ENCODE peak calls at places on chromosome X, in four cellular contexts. L is spleen, D is hepatocyte, R is astrocyte. V is an unnamed sample.

GRCh38 chrX:47243351-47243750 is 10.5 kb downstream of the USP11 start:
- DNase-seq in L (no peak), D (no peak), R (no peak), V (no peak)

GRCh38 chrX:107154787-107155620 is 36.4 kb upstream of the RBM41 start:
- DNase-seq in L (peak; percentile 27), D (peak; percentile 19), R (peak; percentile 33), V (no peak)

GRCh38 chrX:139930923-139931645 is 1.8 kb downstream of the ATP11C start:
- DNase-seq in L (peak; percentile 84), D (peak; percentile 26), R (no peak), V (peak; percentile 6)

GRCh38 chrX:128992107-128992971 is 531.0 kb downstream of the SMARCA1 start:
- DNase-seq in L (no peak), D (no peak), R (no peak), V (no peak)

GRCh38 chrX:19360903-19361302 is 17.2 kb downstream of the PDHA1 start:
- DNase-seq in L (no peak), D (no peak), R (no peak), V (no peak)

GRCh38 chrX:112043997-112044396 is 38.6 kb downstream of the TRPC5 start:
- DNase-seq in L (no peak), D (peak; percentile 36), R (no peak), V (no peak)

GRCh38 chrX:45824471-45824870 is 623.8 kb upstream of the DIPK2B start:
- DNase-seq in L (no peak), D (peak; percentile 57), R (peak; percentile 95), V (no peak)

GRCh38 chrX:121308276-121308805 is 260.9 kb downstream of the GLUD2 start:
- DNase-seq in L (no peak), D (peak; percentile 47), R (peak; percentile 86), V (no peak)

GRCh38 chrX:65581661-65582339 is 47.2 kb upstream of the LAS1L start:
- DNase-seq in L (no peak), D (peak; percentile 73), R (peak; percentile 31), V (peak; percentile 12)

GRCh38 chrX:23631136-23631535 is 36.2 kb upstream of the PRDX4 start:
- DNase-seq in L (no peak), D (no peak), R (peak; percentile 22), V (no peak)

GRCh38 chrX:145848451-145848850 is 30.8 kb downstream of the SLITRK2 start:
- DNase-seq in L (no peak), D (peak; percentile 20), R (no peak), V (no peak)

GRCh38 chrX:19739683-19740082 is 147.7 kb downstream of the SH3KBP1 start:
- DNase-seq in L (peak; percentile 81), D (peak; percentile 54), R (peak; percentile 45), V (peak; percentile 35)

GRCh38 chrX:95764972-95765451 is 919.6 kb upstream of the DIAPH2 start:
- DNase-seq in L (no peak), D (peak; percentile 75), R (peak; percentile 4), V (no peak)

GRCh38 chrX:16711219-16712115 is 1.0 kb downstream of the CTPS2 start:
- DNase-seq in L (no peak), D (peak; percentile 23), R (no peak), V (no peak)

GRCh38 chrX:57680160-57680559 is at the start of gene NLRP2B:
- DNase-seq in L (no peak), D (no peak), R (no peak), V (no peak)

GRCh38 chrX:136185409-136186022 is 38.2 kb downstream of the FHL1 start:
- DNase-seq in L (no peak), D (no peak), R (peak; percentile 47), V (no peak)

GRCh38 chrX:154354516-154354915 is 19.9 kb downstream of the FLNA start:
- DNase-seq in L (no peak), D (no peak), R (no peak), V (no peak)
- H3K4me1 ChIP-seq in L (peaks cover 30% of the 10 kb centered on the region), D (no peaks in the 10 kb centered on the region), R (no peaks in the 10 kb centered on the region), V (peaks cover 82% of the 10 kb centered on the region)

DNA sequence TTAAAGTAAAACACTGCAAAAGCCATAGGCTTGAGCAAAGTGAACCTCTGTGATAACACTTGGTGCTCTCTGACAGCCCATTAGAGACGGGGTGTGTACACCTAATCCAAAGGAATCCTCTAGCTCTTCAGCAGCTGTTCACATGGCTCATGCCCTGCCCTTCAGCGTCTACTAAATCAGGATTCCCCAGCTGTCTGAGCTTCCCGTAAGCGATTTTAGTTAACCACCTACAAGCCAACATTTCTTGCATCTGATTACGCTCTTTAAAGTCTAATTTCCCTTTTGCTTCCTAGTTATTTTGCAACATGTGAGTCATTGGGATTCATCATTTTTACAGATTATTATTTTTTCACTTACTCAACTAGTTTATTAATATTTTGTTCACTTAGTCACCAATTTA is 6.5 kb downstream of the DMD start:
- DNase-seq in L (no peak), D (peak; percentile 18), R (no peak), V (no peak)
- H3K4me3 ChIP-seq in L (no peak overlapping the region), D (no peak overlapping the region), R (no peak overlapping the region), V (no peak overlapping the region)

DNA sequence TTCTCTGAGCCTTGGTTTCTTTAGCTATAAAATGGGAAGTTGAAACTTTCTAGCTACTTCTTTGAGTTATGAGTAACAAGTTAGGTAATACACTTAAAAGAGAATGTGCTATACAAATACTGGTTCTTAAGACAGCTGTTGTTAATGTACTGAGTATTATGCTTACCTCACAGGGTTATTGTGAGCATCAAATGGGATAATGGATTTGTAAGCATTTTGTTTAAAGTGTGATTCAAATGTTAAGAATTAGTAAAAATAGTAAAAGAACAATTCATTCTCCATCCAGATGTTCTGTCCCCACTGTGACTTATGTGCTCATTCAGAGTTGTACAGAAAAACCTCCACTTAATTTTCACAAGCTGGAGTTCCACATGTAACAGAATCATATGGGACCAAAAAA is 63.6 kb downstream of the AR start:
- DNase-seq in L (no peak), D (no peak), R (peak; percentile 57), V (no peak)
- H3K4me1 ChIP-seq in L (no peaks in the 10 kb centered on the region), D (no peaks in the 10 kb centered on the region), R (peaks cover 16% of the 10 kb centered on the region), V (no peaks in the 10 kb centered on the region)

GRCh38 chrX:5080812-5081211 is 1147.9 kb downstream of the NLGN4X start:
- DNase-seq in L (no peak), D (no peak), R (no peak), V (no peak)

DNA sequence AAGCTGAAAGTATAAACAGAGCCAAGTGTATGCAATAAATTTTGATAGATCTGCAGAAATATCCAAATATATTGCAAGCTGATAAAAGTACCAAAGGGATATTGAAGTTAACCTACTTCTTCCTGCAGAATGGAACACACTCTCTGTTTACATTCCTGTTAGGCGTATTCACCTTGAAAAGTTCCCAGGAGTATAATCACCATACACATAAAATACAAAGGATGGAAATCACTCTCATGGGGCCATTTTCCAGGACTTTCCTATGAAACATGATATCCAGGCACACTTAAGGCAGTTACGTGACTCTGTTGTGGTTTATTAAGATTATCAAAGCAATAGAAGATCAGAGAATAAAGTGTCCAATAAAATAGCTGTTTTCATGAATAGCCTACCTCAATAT is 1142.3 kb downstream of the NLGN4X start:
- DNase-seq in L (no peak), D (no peak), R (no peak), V (no peak)
- H3K4me3 ChIP-seq in L (no peak overlapping the region), D (no peak overlapping the region), R (no peak overlapping the region), V (no peak overlapping the region)

DNA sequence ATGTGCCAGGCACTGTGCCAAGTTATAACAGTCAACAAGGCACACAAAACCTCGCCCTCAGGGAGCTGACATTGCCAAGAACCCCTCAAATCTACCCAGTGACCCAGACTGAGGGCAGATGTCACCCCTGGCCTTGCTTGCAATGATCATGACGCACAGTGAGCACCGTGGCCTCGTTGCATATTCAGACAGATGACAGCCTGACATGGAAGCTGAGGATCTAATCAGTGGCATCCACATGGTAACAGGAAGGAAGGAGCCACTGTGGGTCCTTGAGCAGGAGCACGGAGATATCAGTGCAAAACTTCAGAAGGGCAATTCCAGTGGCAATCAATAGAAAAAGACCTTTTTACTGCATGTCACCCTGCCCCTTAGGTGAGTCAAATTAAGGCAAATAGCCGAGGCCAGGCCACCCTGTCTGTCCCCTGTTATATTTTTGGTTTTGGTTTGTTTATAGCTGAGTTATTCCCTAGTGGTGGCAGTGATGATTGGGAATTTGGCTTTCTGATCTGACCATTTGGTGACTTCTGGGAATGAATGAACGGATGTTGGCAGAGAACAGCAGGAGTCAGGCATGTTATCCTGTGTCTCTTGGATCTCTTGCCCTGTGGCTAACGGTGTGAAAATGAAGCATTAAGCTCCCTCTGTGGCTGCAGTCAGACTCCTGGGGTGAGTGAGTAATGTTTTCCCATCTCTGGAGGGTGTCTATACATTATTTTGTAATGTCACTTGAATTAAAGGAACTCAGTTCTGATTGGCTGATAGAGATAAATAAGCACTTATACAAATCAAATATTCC is 20.4 kb downstream of the WDR13 start:
- DNase-seq in L (no peak), D (no peak), R (peak; percentile 4), V (no peak)
- H3K4me1 ChIP-seq in L (no peaks in the 10 kb centered on the region), D (no peaks in the 10 kb centered on the region), R (peaks cover 4% of the 10 kb centered on the region), V (no peaks in the 10 kb centered on the region)

GRCh38 chrX:100748133-100748532 is 16.2 kb upstream of the SYTL4 start:
- DNase-seq in L (no peak), D (no peak), R (no peak), V (no peak)

GRCh38 chrX:100745205-100745604 is 13.3 kb upstream of the SYTL4 start:
- DNase-seq in L (no peak), D (no peak), R (no peak), V (no peak)

GRCh38 chrX:100743009-100743615 is 11.2 kb upstream of the SYTL4 start:
- DNase-seq in L (no peak), D (no peak), R (peak; percentile 32), V (no peak)

GRCh38 chrX:100747090-100747489 is 15.2 kb upstream of the SYTL4 start:
- DNase-seq in L (no peak), D (no peak), R (no peak), V (no peak)

GRCh38 chrX:100745806-100746537 is 14.1 kb upstream of the SYTL4 start:
- DNase-seq in L (no peak), D (no peak), R (no peak), V (no peak)
- H3K4me3 ChIP-seq in L (no peak overlapping the region), D (no peak overlapping the region), R (no peak overlapping the region), V (no peak overlapping the region)

GRCh38 chrX:85994228-85994627 is 53.1 kb downstream of the CHM start:
- DNase-seq in L (no peak), D (no peak), R (no peak), V (no peak)
- H3K4me1 ChIP-seq in L (no peaks in the 10 kb centered on the region), D (no peaks in the 10 kb centered on the region), R (peaks cover 5% of the 10 kb centered on the region), V (no peaks in the 10 kb centered on the region)